ENCODE peak calls at places on chromosomes 7 and 10, in four cellular contexts. R, D, V and N are unnamed samples. For H3K9me3 and H3K36me3, the result is how much of the 10 kb centered on the place peaks cover.

GRCh38 chr7:20217193-20217948 is at the start of gene MACC1:
- DNase-seq in R (no peak), D (peak), V (no peak), N (peak)

GRCh38 chr10:126201603-126202002 is 186.7 kb downstream of the ADAM12 start:
- DNase-seq in R (no peak), D (no peak), V (no peak), N (no peak)

GRCh38 chr7:138458576-138459234 is 1.4 kb upstream of the TRIM24 start:
- DNase-seq in R (no peak), D (peak), V (no peak), N (no peak)

GRCh38 chr7:77269360-77270075 is 69.9 kb upstream of the FGL2 start:
- DNase-seq in R (no peak), D (no peak), V (no peak), N (no peak)

GRCh38 chr10:8365935-8366911 is 311.7 kb downstream of the GATA3 start:
- DNase-seq in R (peak), D (no peak), V (peak), N (no peak)

GRCh38 chr7:81447351-81447952 is 322.4 kb downstream of the HGF start:
- DNase-seq in R (peak), D (peak), V (no peak), N (no peak)

GRCh38 chr7:46317256-46317655 is 396.2 kb upstream of the IGFBP3 start:
- DNase-seq in R (no peak), D (no peak), V (no peak), N (no peak)

GRCh38 chr7:33757563-33758165 is 147.7 kb upstream of the BMPER start:
- DNase-seq in R (peak), D (no peak), V (peak), N (no peak)

GRCh38 chr7:1403844-1404404 is 55.3 kb downstream of the MICALL2 start:
- DNase-seq in R (peak), D (no peak), V (no peak), N (no peak)

GRCh38 chr7:70338061-70338460 is 739.8 kb downstream of the AUTS2 start:
- DNase-seq in R (no peak), D (no peak), V (no peak), N (no peak)

GRCh38 chr10:120588311-120588710 is 131.3 kb downstream of the PLPP4 start:
- DNase-seq in R (no peak), D (no peak), V (no peak), N (no peak)

GRCh38 chr7:16345979-16346958 is 75.1 kb downstream of the CRPPA start:
- DNase-seq in R (peak), D (no peak), V (no peak), N (no peak)

GRCh38 chr7:54725255-54725654 is 33.8 kb downstream of the SEC61G start:
- DNase-seq in R (no peak), D (no peak), V (no peak), N (no peak)

GRCh38 chr10:122407375-122408125 is 33.0 kb downstream of the PLEKHA1 start:
- DNase-seq in R (no peak), D (no peak), V (no peak), N (no peak)

GRCh38 chr7:32501522-32501921 is 6.2 kb downstream of the AVL9 start:
- DNase-seq in R (peak), D (no peak), V (no peak), N (no peak)

GRCh38 chr10:103350522-103351260 is at the start of gene PCGF6:
- DNase-seq in R (peak), D (peak), V (peak), N (peak)

GRCh38 chr7:33986456-33986855 is 81.1 kb downstream of the BMPER start:
- DNase-seq in R (no peak), D (no peak), V (no peak), N (no peak)

GRCh38 chr7:140591178-140591902 is 49.3 kb downstream of the DENND2A start:
- DNase-seq in R (no peak), D (no peak), V (no peak), N (no peak)

GRCh38 chr10:49257626-49258350 is 41.2 kb upstream of the C10orf71 start:
- DNase-seq in R (no peak), D (no peak), V (no peak), N (no peak)
- H3K9me3 ChIP-seq in R (under half), D (under half), V (under half), N (under half)

GRCh38 chr7:157414702-157415096 is 77.9 kb downstream of the DNAJB6 start:
- DNase-seq in R (no peak), D (no peak), V (no peak), N (no peak)
- H3K36me3 ChIP-seq in R (under half), D (half or more), V (half or more), N (under half)

DNA sequence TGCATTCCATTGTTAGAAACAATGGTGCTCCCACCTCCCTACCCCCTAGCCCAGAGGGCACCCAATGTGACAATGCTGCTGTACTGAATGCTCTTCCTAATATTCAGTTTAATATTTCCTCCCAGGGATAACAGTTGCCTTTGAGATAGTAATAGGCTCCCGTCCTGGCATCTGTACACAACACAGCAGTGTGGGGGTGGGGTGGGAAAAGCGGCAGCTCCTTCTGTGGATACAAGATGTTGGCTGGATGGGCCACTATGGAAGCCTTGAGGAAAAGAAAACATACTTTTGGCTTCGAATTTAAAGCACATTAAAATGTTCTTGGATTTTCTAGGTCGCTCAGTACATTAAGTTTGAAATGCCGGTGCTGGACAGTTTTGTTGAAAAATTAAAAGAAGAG is 9.2 kb upstream of the ZNF22 start:
- DNase-seq in R (no peak), D (peak), V (no peak), N (no peak)
- H3K4me3 ChIP-seq in R (no peak), D (no peak), V (no peak), N (no peak)

GRCh38 chr10:18571780-18572179 is 79.6 kb downstream of the NSUN6 start:
- DNase-seq in R (no peak), D (no peak), V (no peak), N (no peak)
- H3K9me3 ChIP-seq in R (under half), D (half or more), V (under half), N (under half)

GRCh38 chr10:29486466-29486865 is 148.3 kb downstream of the SVIL start:
- DNase-seq in R (no peak), D (no peak), V (no peak), N (no peak)
- H3K36me3 ChIP-seq in R (under half), D (under half), V (half or more), N (under half)

GRCh38 chr10:98339790-98340189 is 71.8 kb upstream of the LOXL4 start:
- DNase-seq in R (no peak), D (no peak), V (no peak), N (no peak)

GRCh38 chr10:98338896-98339295 is 70.9 kb upstream of the LOXL4 start:
- DNase-seq in R (peak), D (no peak), V (no peak), N (no peak)

GRCh38 chr10:98337484-98337883 is 69.5 kb upstream of the LOXL4 start:
- DNase-seq in R (no peak), D (no peak), V (no peak), N (no peak)

GRCh38 chr10:98340261-98340675 is 72.3 kb upstream of the LOXL4 start:
- DNase-seq in R (no peak), D (no peak), V (no peak), N (no peak)

GRCh38 chr10:98338318-98338717 is 70.3 kb upstream of the LOXL4 start:
- DNase-seq in R (peak), D (no peak), V (no peak), N (no peak)
- H3K4me3 ChIP-seq in R (no peak), D (no peak), V (no peak), N (no peak)

DNA sequence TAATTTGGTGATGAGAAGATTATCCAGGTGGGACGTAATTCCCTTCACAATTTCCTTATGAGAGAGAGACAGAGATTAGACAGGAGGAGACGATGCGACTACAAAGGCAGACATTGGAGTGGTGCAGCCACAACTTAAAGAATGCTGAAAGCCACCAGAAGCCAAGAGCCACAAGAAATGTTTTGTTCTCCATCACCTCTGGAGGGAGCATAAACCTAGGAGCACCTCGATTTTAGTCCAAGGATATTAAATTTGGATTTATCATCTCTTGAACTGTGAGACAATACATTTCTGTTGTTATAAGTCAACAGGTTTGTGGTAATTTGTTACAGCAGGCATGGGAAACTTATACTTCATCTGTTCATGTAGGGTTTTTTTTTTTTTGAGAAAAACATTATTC is 418.9 kb downstream of the DGKB start:
- DNase-seq in R (no peak), D (no peak), V (no peak), N (no peak)
- H3K9me3 ChIP-seq in R (under half), D (under half), V (under half), N (under half)

GRCh38 chr10:79115302-79115701 is 46.5 kb downstream of the ZMIZ1 start:
- DNase-seq in R (no peak), D (no peak), V (no peak), N (no peak)

GRCh38 chr10:79113827-79114226 is 45.1 kb downstream of the ZMIZ1 start:
- DNase-seq in R (no peak), D (peak), V (no peak), N (no peak)

GRCh38 chr10:79118286-79119202 is 49.8 kb downstream of the ZMIZ1 start:
- DNase-seq in R (no peak), D (no peak), V (no peak), N (no peak)

GRCh38 chr10:79116363-79116762 is 47.6 kb downstream of the ZMIZ1 start:
- DNase-seq in R (no peak), D (no peak), V (no peak), N (no peak)

DNA sequence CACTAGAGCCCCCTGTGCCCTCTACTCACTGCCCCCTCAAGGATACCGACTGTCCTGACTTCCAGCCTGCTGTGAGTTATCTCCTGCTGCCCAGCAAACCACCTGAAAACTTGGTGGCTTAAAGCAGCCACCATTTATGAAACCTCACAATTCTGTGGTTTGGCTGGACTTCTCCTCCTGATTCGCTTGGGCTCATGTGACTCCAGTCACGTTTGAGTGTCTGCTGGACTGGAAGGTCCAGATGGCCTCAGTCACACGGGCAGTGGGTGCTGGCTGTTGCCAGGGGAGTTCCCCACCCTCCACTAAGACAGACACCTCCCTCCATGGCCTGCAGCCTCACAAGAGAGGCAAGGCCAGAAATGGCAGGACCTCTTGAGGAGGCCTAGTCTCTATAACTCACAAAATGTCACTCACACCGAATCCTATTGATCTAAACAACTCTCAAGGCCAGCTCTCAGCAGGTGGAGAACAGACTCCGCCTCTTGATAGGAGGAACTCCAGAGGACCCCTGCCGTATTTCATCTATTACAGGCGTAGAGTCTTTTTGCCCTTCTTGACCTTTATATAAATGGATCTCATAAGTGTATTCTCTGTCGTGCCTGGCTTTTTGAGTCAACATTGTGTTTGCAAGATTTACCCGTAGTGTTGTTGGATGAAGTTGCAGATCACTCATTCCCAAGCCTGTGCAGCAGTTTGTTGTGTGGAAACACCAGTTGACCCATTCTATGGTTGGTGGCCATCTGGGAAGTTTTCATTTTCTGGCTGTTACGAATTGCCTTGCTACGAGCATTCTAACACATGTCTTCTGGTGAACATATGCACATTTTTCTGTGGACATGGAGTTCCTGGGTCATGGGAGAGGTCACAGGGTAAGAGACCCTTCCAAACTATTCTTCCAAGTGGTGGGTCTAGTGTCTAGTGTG is 48.3 kb downstream of the ZMIZ1 start:
- DNase-seq in R (peak), D (no peak), V (no peak), N (no peak)
- H3K36me3 ChIP-seq in R (under half), D (under half), V (under half), N (under half)

DNA sequence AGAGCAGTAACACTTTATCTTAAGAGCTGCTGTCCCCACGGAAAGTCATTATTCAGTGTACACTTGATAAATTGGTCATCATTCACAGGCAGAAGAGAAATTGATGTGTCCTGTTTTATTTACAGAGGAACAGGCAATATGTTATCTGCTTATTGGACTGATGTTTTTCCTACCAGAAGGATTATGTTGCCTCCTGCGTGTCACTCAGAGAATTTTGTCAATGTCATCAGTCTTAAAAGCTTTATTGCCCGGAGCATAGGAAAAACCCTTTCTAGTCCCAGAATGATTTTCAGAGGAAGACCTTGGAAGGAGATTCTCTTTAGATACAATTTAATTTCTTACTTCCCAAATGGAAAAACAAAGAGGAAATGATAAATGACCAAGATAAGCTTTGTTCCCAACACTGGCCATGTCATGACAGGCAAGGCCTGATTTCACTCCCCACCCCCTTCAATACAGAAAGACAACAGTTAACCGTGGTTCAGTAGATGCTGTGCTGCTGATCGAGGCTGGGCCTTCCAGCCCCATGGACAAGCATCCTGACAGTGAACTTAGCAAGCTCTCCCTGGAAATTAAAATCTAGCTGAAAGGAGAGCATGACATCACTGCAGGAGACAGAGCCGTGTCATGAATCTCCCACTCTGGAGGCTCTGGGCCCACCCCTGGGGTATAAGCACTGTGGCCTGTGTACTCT is 118.7 kb upstream of the LYZL2 start:
- DNase-seq in R (no peak), D (no peak), V (no peak), N (no peak)
- H3K4me3 ChIP-seq in R (no peak), D (no peak), V (no peak), N (no peak)